ENCODE peak calls at places on chromosomes 1 and 21, in ten cellular contexts. X is iPS-NIHi11; G is C1 segment of cervical spinal cord; Y is Daoy; J is nephron progenitor cell; B is activated T-cell treated with anti-CD3 and anti-CD28 coated beads, Interleukin-2, amount 50 U/mL, for 48 hours; T is endothelial cell; Q is stimulated activated effector memory CD8-positive, alpha-beta T cell treated with anti-CD3 and anti-CD28 coated beads, Interleukin-12 subunit alpha, Interleukin-12 subunit beta, amount 100 ng/mL, for 72 hours; R is occipital lobe; I is kidney. F is an unnamed sample.

GRCh38 chr1:30732277-30732996 is 9.1 kb upstream of the MATN1 start:
- DNase-seq in X (no peak), J (no peak), Y (peak), G (no peak), T (no peak), I (peak), R (no peak), B (no peak), Q (no peak), F (no peak)

GRCh38 chr1:21861602-21862429 is 49.8 kb downstream of the LDLRAD2 start:
- DNase-seq in Q (no peak), B (no peak), T (no peak), Y (peak), X (no peak), G (no peak), I (no peak), R (no peak), J (no peak), F (no peak)

GRCh38 chr1:196063307-196063706 is 544.9 kb downstream of the KCNT2 start:
- DNase-seq in T (no peak), Q (no peak), J (no peak), B (no peak), I (no peak), R (no peak), X (no peak), G (no peak), Y (no peak), F (no peak)

GRCh38 chr1:29416825-29417557 is 180.7 kb downstream of the PTPRU start:
- DNase-seq in B (no peak), R (no peak), I (no peak), T (no peak), X (no peak), Q (no peak), G (no peak), J (no peak), Y (no peak), F (no peak)

GRCh38 chr1:11598461-11598860 is 55.8 kb downstream of the FBXO2 start:
- DNase-seq in Y (peak), X (no peak), B (no peak), R (no peak), Q (no peak), J (no peak), G (no peak), T (no peak), I (no peak), F (no peak)

GRCh38 chr1:14182801-14183200 is 415.7 kb upstream of the KAZN start:
- DNase-seq in X (no peak), I (no peak), Y (no peak), T (no peak), Q (no peak), G (no peak), J (no peak), R (no peak), B (no peak), F (no peak)

GRCh38 chr1:220787069-220787614 is 429 bp downstream of the MTARC1 start:
- DNase-seq in X (peak), I (peak), Y (peak), G (no peak), B (peak), R (peak), Q (no peak), T (no peak), J (no peak), F (peak)

GRCh38 chr1:64234714-64235113 is 31.3 kb downstream of the UBE2U start:
- DNase-seq in J (no peak), G (no peak), I (no peak), X (no peak), B (no peak), T (no peak), Q (no peak), R (no peak), Y (no peak), F (no peak)

GRCh38 chr1:200302192-200302892 is 107.5 kb downstream of the ZNF281 start:
- DNase-seq in B (peak), T (peak), I (peak), R (no peak), Y (peak), G (no peak), Q (peak), X (peak), J (peak), F (peak)

GRCh38 chr1:12184008-12184681 is 17.4 kb downstream of the TNFRSF1B start:
- DNase-seq in Q (no peak), Y (peak), B (no peak), X (peak), I (peak), T (peak), J (peak), R (peak), G (peak), F (no peak)

GRCh38 chr1:233443040-233443439 is 115.5 kb downstream of the MAP3K21 start:
- DNase-seq in B (no peak), Y (peak), R (no peak), X (no peak), Q (no peak), G (no peak), J (no peak), T (no peak), I (no peak), F (no peak)

GRCh38 chr1:159828916-159829634 is 2.4 kb downstream of the SLAMF8 start:
- DNase-seq in T (peak), B (no peak), X (peak), R (no peak), G (peak), Y (peak), I (peak), Q (no peak), J (peak), F (no peak)

GRCh38 chr1:219702551-219703215 is 89.8 kb upstream of the ZC3H11B start:
- DNase-seq in G (no peak), X (no peak), B (no peak), T (no peak), R (no peak), J (no peak), Q (no peak), Y (no peak), I (no peak), F (no peak)

GRCh38 chr21:35231115-35231514 is 182.0 kb upstream of the RUNX1 start:
- DNase-seq in Y (no peak), G (no peak), R (no peak), B (no peak), X (no peak), T (no peak), Q (no peak), I (no peak), J (no peak), F (no peak)

GRCh38 chr21:33308586-33309490 is 15.9 kb upstream of the IFNAR1 start:
- DNase-seq in Q (no peak), B (no peak), I (no peak), R (no peak), T (no peak), Y (no peak), G (no peak), J (no peak), X (no peak), F (no peak)

GRCh38 chr21:42518626-42519025 is 5.0 kb downstream of the SLC37A1 start:
- DNase-seq in I (no peak), Y (no peak), B (no peak), R (no peak), G (no peak), J (no peak), T (no peak), Q (no peak), X (no peak), F (no peak)

GRCh38 chr1:75198761-75199160 is 64.6 kb downstream of the LHX8 start:
- DNase-seq in Q (no peak), R (no peak), G (no peak), J (no peak), Y (no peak), T (no peak), B (no peak), I (no peak), X (no peak), F (no peak)